ENCODE peak calls at places on chromosomes 6 and 20, in ten cellular contexts. One of them, this sample, is unnamed. For H3K9me3, the result is how much of the 10 kb centered on the place peaks cover.

GRCh38 chr6:168198302-168199180 is 119.5 kb upstream of the FRMD1 start:
- DNase-seq in CD4-positive, alpha-beta T cell: no peak
- DNase-seq in fibroblast of lung: no peak
- DNase-seq in DND-41: no peak
- DNase-seq in CD4-positive, CD25-positive, alpha-beta regulatory T cell: no peak
- DNase-seq in left lung: no peak
- DNase-seq in breast epithelium: no peak
- DNase-seq in neural progenitor cell: no peak
- DNase-seq in PC-3: no peak
- DNase-seq in tibial artery: peak
- DNase-seq in this sample: no peak

GRCh38 chr6:52497652-52498408 is 77.7 kb downstream of the EFHC1 start:
- DNase-seq in CD4-positive, alpha-beta T cell: no peak
- DNase-seq in fibroblast of lung: peak
- DNase-seq in DND-41: no peak
- DNase-seq in CD4-positive, CD25-positive, alpha-beta regulatory T cell: no peak
- DNase-seq in left lung: peak
- DNase-seq in breast epithelium: no peak
- DNase-seq in neural progenitor cell: no peak
- DNase-seq in PC-3: no peak
- DNase-seq in tibial artery: no peak
- DNase-seq in this sample: no peak

GRCh38 chr20:47297746-47298145 is 58.8 kb downstream of the ZMYND8 start:
- DNase-seq in CD4-positive, alpha-beta T cell: no peak
- DNase-seq in fibroblast of lung: no peak
- DNase-seq in DND-41: no peak
- DNase-seq in CD4-positive, CD25-positive, alpha-beta regulatory T cell: no peak
- DNase-seq in left lung: no peak
- DNase-seq in breast epithelium: no peak
- DNase-seq in neural progenitor cell: no peak
- DNase-seq in PC-3: no peak
- DNase-seq in tibial artery: no peak
- DNase-seq in this sample: no peak

GRCh38 chr6:13152804-13153203 is 175.5 kb downstream of the TBC1D7 start:
- DNase-seq in CD4-positive, alpha-beta T cell: no peak
- DNase-seq in fibroblast of lung: no peak
- DNase-seq in DND-41: no peak
- DNase-seq in CD4-positive, CD25-positive, alpha-beta regulatory T cell: no peak
- DNase-seq in left lung: no peak
- DNase-seq in breast epithelium: no peak
- DNase-seq in neural progenitor cell: peak
- DNase-seq in PC-3: no peak
- DNase-seq in tibial artery: no peak
- DNase-seq in this sample: no peak

GRCh38 chr6:110509617-110510231 is 33.3 kb upstream of the SLC22A16 start:
- DNase-seq in CD4-positive, alpha-beta T cell: no peak
- DNase-seq in fibroblast of lung: peak
- DNase-seq in DND-41: no peak
- DNase-seq in CD4-positive, CD25-positive, alpha-beta regulatory T cell: no peak
- DNase-seq in left lung: no peak
- DNase-seq in breast epithelium: no peak
- DNase-seq in neural progenitor cell: no peak
- DNase-seq in PC-3: peak
- DNase-seq in tibial artery: no peak
- DNase-seq in this sample: no peak

GRCh38 chr6:36302227-36302976 is 32.5 kb downstream of the PNPLA1 start:
- DNase-seq in CD4-positive, alpha-beta T cell: peak
- DNase-seq in fibroblast of lung: peak
- DNase-seq in DND-41: peak
- DNase-seq in CD4-positive, CD25-positive, alpha-beta regulatory T cell: peak
- DNase-seq in left lung: peak
- DNase-seq in breast epithelium: peak
- DNase-seq in neural progenitor cell: peak
- DNase-seq in PC-3: peak
- DNase-seq in tibial artery: peak
- DNase-seq in this sample: peak

GRCh38 chr6:2037230-2037926 is 208.0 kb downstream of the GMDS start:
- DNase-seq in CD4-positive, alpha-beta T cell: no peak
- DNase-seq in fibroblast of lung: peak
- DNase-seq in DND-41: peak
- DNase-seq in CD4-positive, CD25-positive, alpha-beta regulatory T cell: no peak
- DNase-seq in left lung: no peak
- DNase-seq in breast epithelium: no peak
- DNase-seq in neural progenitor cell: peak
- DNase-seq in PC-3: peak
- DNase-seq in tibial artery: no peak
- DNase-seq in this sample: no peak

GRCh38 chr6:13655700-13656099 is 40.6 kb downstream of the NOL7 start:
- DNase-seq in CD4-positive, alpha-beta T cell: no peak
- DNase-seq in fibroblast of lung: no peak
- DNase-seq in DND-41: no peak
- DNase-seq in CD4-positive, CD25-positive, alpha-beta regulatory T cell: no peak
- DNase-seq in left lung: no peak
- DNase-seq in breast epithelium: no peak
- DNase-seq in neural progenitor cell: no peak
- DNase-seq in PC-3: no peak
- DNase-seq in tibial artery: no peak
- DNase-seq in this sample: no peak

GRCh38 chr6:148438593-148438992 is 96.0 kb downstream of the SASH1 start:
- DNase-seq in CD4-positive, alpha-beta T cell: no peak
- DNase-seq in fibroblast of lung: peak
- DNase-seq in DND-41: no peak
- DNase-seq in CD4-positive, CD25-positive, alpha-beta regulatory T cell: no peak
- DNase-seq in left lung: no peak
- DNase-seq in breast epithelium: no peak
- DNase-seq in neural progenitor cell: no peak
- DNase-seq in PC-3: no peak
- DNase-seq in tibial artery: no peak
- DNase-seq in this sample: no peak

GRCh38 chr6:137853569-137854213 is 13.4 kb upstream of the TNFAIP3 start:
- DNase-seq in CD4-positive, alpha-beta T cell: no peak
- DNase-seq in fibroblast of lung: peak
- DNase-seq in DND-41: no peak
- DNase-seq in CD4-positive, CD25-positive, alpha-beta regulatory T cell: no peak
- DNase-seq in left lung: no peak
- DNase-seq in breast epithelium: no peak
- DNase-seq in neural progenitor cell: no peak
- DNase-seq in PC-3: peak
- DNase-seq in tibial artery: no peak
- DNase-seq in this sample: no peak

GRCh38 chr20:8200220-8200619 is 68.2 kb downstream of the PLCB1 start:
- DNase-seq in CD4-positive, alpha-beta T cell: no peak
- DNase-seq in fibroblast of lung: no peak
- DNase-seq in DND-41: no peak
- DNase-seq in CD4-positive, CD25-positive, alpha-beta regulatory T cell: no peak
- DNase-seq in left lung: no peak
- DNase-seq in breast epithelium: no peak
- DNase-seq in neural progenitor cell: no peak
- DNase-seq in PC-3: no peak
- DNase-seq in tibial artery: no peak
- DNase-seq in this sample: no peak

GRCh38 chr20:25226433-25227316 is 21.2 kb upstream of the PYGB start:
- DNase-seq in CD4-positive, alpha-beta T cell: no peak
- DNase-seq in fibroblast of lung: no peak
- DNase-seq in DND-41: no peak
- DNase-seq in CD4-positive, CD25-positive, alpha-beta regulatory T cell: no peak
- DNase-seq in left lung: no peak
- DNase-seq in breast epithelium: no peak
- DNase-seq in neural progenitor cell: no peak
- DNase-seq in PC-3: peak
- DNase-seq in tibial artery: peak
- DNase-seq in this sample: no peak

GRCh38 chr20:52524865-52525264 is 333.3 kb upstream of the ZFP64 start:
- DNase-seq in CD4-positive, alpha-beta T cell: no peak
- DNase-seq in fibroblast of lung: no peak
- DNase-seq in DND-41: no peak
- DNase-seq in CD4-positive, CD25-positive, alpha-beta regulatory T cell: no peak
- DNase-seq in left lung: no peak
- DNase-seq in breast epithelium: no peak
- DNase-seq in neural progenitor cell: no peak
- DNase-seq in PC-3: no peak
- DNase-seq in tibial artery: no peak
- DNase-seq in this sample: no peak

GRCh38 chr20:62684986-62685385 is 23.6 kb upstream of the NTSR1 start:
- DNase-seq in CD4-positive, alpha-beta T cell: no peak
- DNase-seq in fibroblast of lung: no peak
- DNase-seq in DND-41: no peak
- DNase-seq in CD4-positive, CD25-positive, alpha-beta regulatory T cell: no peak
- DNase-seq in left lung: no peak
- DNase-seq in breast epithelium: no peak
- DNase-seq in neural progenitor cell: no peak
- DNase-seq in PC-3: no peak
- DNase-seq in tibial artery: no peak
- DNase-seq in this sample: no peak

GRCh38 chr6:107490568-107491058 is 696 bp downstream of the SOBP start:
- DNase-seq in CD4-positive, alpha-beta T cell: no peak
- DNase-seq in fibroblast of lung: no peak
- DNase-seq in DND-41: no peak
- DNase-seq in CD4-positive, CD25-positive, alpha-beta regulatory T cell: no peak
- DNase-seq in left lung: no peak
- DNase-seq in breast epithelium: no peak
- DNase-seq in neural progenitor cell: no peak
- DNase-seq in PC-3: no peak
- DNase-seq in tibial artery: no peak
- DNase-seq in this sample: no peak

GRCh38 chr20:21240394-21240793 is 62.7 kb upstream of the XRN2 start:
- DNase-seq in CD4-positive, alpha-beta T cell: no peak
- DNase-seq in fibroblast of lung: no peak
- DNase-seq in DND-41: no peak
- DNase-seq in CD4-positive, CD25-positive, alpha-beta regulatory T cell: no peak
- DNase-seq in left lung: no peak
- DNase-seq in breast epithelium: no peak
- DNase-seq in neural progenitor cell: peak
- DNase-seq in PC-3: no peak
- DNase-seq in tibial artery: no peak
- DNase-seq in this sample: no peak

GRCh38 chr20:45358282-45359068 is 4.5 kb upstream of the SYS1 start:
- DNase-seq in CD4-positive, alpha-beta T cell: no peak
- DNase-seq in fibroblast of lung: peak
- DNase-seq in DND-41: no peak
- DNase-seq in CD4-positive, CD25-positive, alpha-beta regulatory T cell: no peak
- DNase-seq in left lung: peak
- DNase-seq in breast epithelium: peak
- DNase-seq in neural progenitor cell: no peak
- DNase-seq in PC-3: no peak
- DNase-seq in tibial artery: peak
- DNase-seq in this sample: no peak

GRCh38 chr6:26534681-26535465 is 3.3 kb upstream of the HMGN4 start:
- DNase-seq in CD4-positive, alpha-beta T cell: no peak
- DNase-seq in fibroblast of lung: no peak
- DNase-seq in DND-41: no peak
- DNase-seq in CD4-positive, CD25-positive, alpha-beta regulatory T cell: no peak
- DNase-seq in left lung: no peak
- DNase-seq in breast epithelium: no peak
- DNase-seq in neural progenitor cell: peak
- DNase-seq in PC-3: no peak
- DNase-seq in tibial artery: no peak
- DNase-seq in this sample: no peak

GRCh38 chr6:22194188-22194921 is 102.5 kb downstream of the PRL start:
- DNase-seq in CD4-positive, alpha-beta T cell: no peak
- DNase-seq in fibroblast of lung: peak
- DNase-seq in DND-41: no peak
- DNase-seq in CD4-positive, CD25-positive, alpha-beta regulatory T cell: no peak
- DNase-seq in left lung: no peak
- DNase-seq in breast epithelium: no peak
- DNase-seq in neural progenitor cell: no peak
- DNase-seq in PC-3: no peak
- DNase-seq in tibial artery: no peak
- DNase-seq in this sample: no peak

GRCh38 chr6:36244641-36245280 is 25.1 kb upstream of the PNPLA1 start:
- DNase-seq in CD4-positive, alpha-beta T cell: no peak
- DNase-seq in fibroblast of lung: no peak
- DNase-seq in DND-41: no peak
- DNase-seq in CD4-positive, CD25-positive, alpha-beta regulatory T cell: no peak
- DNase-seq in left lung: no peak
- DNase-seq in breast epithelium: no peak
- DNase-seq in neural progenitor cell: peak
- DNase-seq in PC-3: no peak
- DNase-seq in tibial artery: no peak
- DNase-seq in this sample: no peak

GRCh38 chr6:27608916-27609883 is 136.3 kb upstream of the ZNF184 start:
- DNase-seq in CD4-positive, alpha-beta T cell: no peak
- DNase-seq in fibroblast of lung: peak
- DNase-seq in DND-41: peak
- DNase-seq in CD4-positive, CD25-positive, alpha-beta regulatory T cell: no peak
- DNase-seq in left lung: no peak
- DNase-seq in breast epithelium: no peak
- DNase-seq in neural progenitor cell: peak
- DNase-seq in PC-3: peak
- DNase-seq in tibial artery: no peak
- DNase-seq in this sample: no peak

GRCh38 chr20:59664389-59665055 is 60.2 kb downstream of the PHACTR3 start:
- DNase-seq in CD4-positive, alpha-beta T cell: no peak
- DNase-seq in fibroblast of lung: no peak
- DNase-seq in DND-41: no peak
- DNase-seq in CD4-positive, CD25-positive, alpha-beta regulatory T cell: no peak
- DNase-seq in left lung: no peak
- DNase-seq in breast epithelium: no peak
- DNase-seq in neural progenitor cell: no peak
- DNase-seq in PC-3: no peak
- DNase-seq in tibial artery: no peak
- DNase-seq in this sample: no peak
- H3K9me3 ChIP-seq in CD4-positive, alpha-beta T cell: under half
- H3K9me3 ChIP-seq in fibroblast of lung: under half
- H3K9me3 ChIP-seq in DND-41: under half
- H3K9me3 ChIP-seq in CD4-positive, CD25-positive, alpha-beta regulatory T cell: under half
- H3K9me3 ChIP-seq in left lung: under half
- H3K9me3 ChIP-seq in breast epithelium: under half
- H3K9me3 ChIP-seq in neural progenitor cell: under half
- H3K9me3 ChIP-seq in PC-3: under half
- H3K9me3 ChIP-seq in tibial artery: under half
- H3K9me3 ChIP-seq in this sample: under half

GRCh38 chr6:61592238-61592637 is 693.8 kb downstream of the KHDRBS2 start:
- DNase-seq in CD4-positive, alpha-beta T cell: no peak
- DNase-seq in fibroblast of lung: no peak
- DNase-seq in DND-41: no peak
- DNase-seq in CD4-positive, CD25-positive, alpha-beta regulatory T cell: no peak
- DNase-seq in left lung: no peak
- DNase-seq in breast epithelium: no peak
- DNase-seq in neural progenitor cell: no peak
- DNase-seq in PC-3: no peak
- DNase-seq in tibial artery: no peak
- DNase-seq in this sample: no peak
- H3K9me3 ChIP-seq in CD4-positive, alpha-beta T cell: under half
- H3K9me3 ChIP-seq in fibroblast of lung: under half
- H3K9me3 ChIP-seq in DND-41: under half
- H3K9me3 ChIP-seq in CD4-positive, CD25-positive, alpha-beta regulatory T cell: under half
- H3K9me3 ChIP-seq in left lung: under half
- H3K9me3 ChIP-seq in breast epithelium: under half
- H3K9me3 ChIP-seq in neural progenitor cell: under half
- H3K9me3 ChIP-seq in PC-3: under half
- H3K9me3 ChIP-seq in tibial artery: under half
- H3K9me3 ChIP-seq in this sample: under half

GRCh38 chr6:155174576-155175174 is 89.1 kb upstream of the CLDN20 start:
- DNase-seq in CD4-positive, alpha-beta T cell: peak
- DNase-seq in fibroblast of lung: peak
- DNase-seq in DND-41: peak
- DNase-seq in CD4-positive, CD25-positive, alpha-beta regulatory T cell: peak
- DNase-seq in left lung: no peak
- DNase-seq in breast epithelium: no peak
- DNase-seq in neural progenitor cell: peak
- DNase-seq in PC-3: peak
- DNase-seq in tibial artery: no peak
- DNase-seq in this sample: peak
- H3K9me3 ChIP-seq in CD4-positive, alpha-beta T cell: under half
- H3K9me3 ChIP-seq in fibroblast of lung: under half
- H3K9me3 ChIP-seq in DND-41: under half
- H3K9me3 ChIP-seq in CD4-positive, CD25-positive, alpha-beta regulatory T cell: under half
- H3K9me3 ChIP-seq in left lung: under half
- H3K9me3 ChIP-seq in breast epithelium: under half
- H3K9me3 ChIP-seq in neural progenitor cell: under half
- H3K9me3 ChIP-seq in PC-3: under half
- H3K9me3 ChIP-seq in tibial artery: under half
- H3K9me3 ChIP-seq in this sample: under half

GRCh38 chr20:56094228-56094627 is 88.9 kb upstream of the CBLN4 start:
- DNase-seq in CD4-positive, alpha-beta T cell: no peak
- DNase-seq in fibroblast of lung: no peak
- DNase-seq in DND-41: no peak
- DNase-seq in CD4-positive, CD25-positive, alpha-beta regulatory T cell: no peak
- DNase-seq in left lung: no peak
- DNase-seq in breast epithelium: no peak
- DNase-seq in neural progenitor cell: no peak
- DNase-seq in PC-3: no peak
- DNase-seq in tibial artery: no peak
- DNase-seq in this sample: no peak
- H3K9me3 ChIP-seq in CD4-positive, alpha-beta T cell: under half
- H3K9me3 ChIP-seq in fibroblast of lung: under half
- H3K9me3 ChIP-seq in DND-41: under half
- H3K9me3 ChIP-seq in CD4-positive, CD25-positive, alpha-beta regulatory T cell: under half
- H3K9me3 ChIP-seq in left lung: under half
- H3K9me3 ChIP-seq in breast epithelium: under half
- H3K9me3 ChIP-seq in neural progenitor cell: under half
- H3K9me3 ChIP-seq in PC-3: under half
- H3K9me3 ChIP-seq in tibial artery: under half
- H3K9me3 ChIP-seq in this sample: under half

This sample was measured in T-helper 17 cell.